ENCODE peak calls at places on chromosomes 11 and 22, in five cellular contexts. N is astrocyte, W is MM.1S, Q is HCT116, I is neuronal stem cell. T is an unnamed sample.

GRCh38 chr22:33605201-33605600 is 315.1 kb downstream of the LARGE1 start:
- DNase-seq in N (no peak), I (no peak), Q (no peak), W (no peak), T (no peak)

GRCh38 chr22:48536691-48537591 is 1290.7 kb downstream of the BRD1 start:
- DNase-seq in I (no peak), N (peak; percentile 12), Q (no peak), W (no peak), T (no peak)

GRCh38 chr11:120465921-120466534 is 45.5 kb upstream of the GRIK4 start:
- DNase-seq in Q (no peak), W (no peak), I (no peak), N (no peak), T (no peak)

GRCh38 chr11:82229346-82229745 is 504.3 kb downstream of the FAM181B start:
- DNase-seq in I (no peak), W (peak; percentile 39), N (no peak), Q (no peak), T (no peak)

GRCh38 chr11:128463386-128463829 is 124.0 kb downstream of the ETS1 start:
- DNase-seq in W (no peak), Q (no peak), N (peak; percentile 99), I (no peak), T (no peak)

GRCh38 chr11:71558996-71559395 is 6.4 kb upstream of the KRTAP5-10 start:
- DNase-seq in W (no peak), N (no peak), I (no peak), Q (no peak), T (no peak)

GRCh38 chr11:94131363-94132115 is 2.9 kb downstream of the PANX1 start:
- DNase-seq in N (no peak), Q (no peak), W (no peak), I (no peak), T (no peak)

GRCh38 chr11:64125676-64126075 is 40.2 kb downstream of the MACROD1 start:
- DNase-seq in Q (no peak), N (no peak), W (no peak), I (no peak), T (no peak)

GRCh38 chr11:12114487-12115033 is 4.2 kb downstream of the MICAL2 start:
- DNase-seq in N (peak; percentile 71), Q (no peak), I (no peak), W (no peak), T (no peak)

GRCh38 chr11:112564228-112564955 is 303.7 kb upstream of the PLET1 start:
- DNase-seq in I (no peak), N (peak; percentile 49), Q (no peak), W (no peak), T (peak; percentile 67)

GRCh38 chr11:125147280-125147679 is 17.3 kb upstream of the PKNOX2 start:
- DNase-seq in Q (no peak), W (no peak), N (no peak), I (no peak), T (no peak)

GRCh38 chr22:33923660-33924246 is 3.5 kb upstream of the LARGE1 start:
- DNase-seq in I (peak; percentile 78), W (peak; percentile 82), Q (peak; percentile 27), N (peak; percentile 41), T (peak; percentile 55)

GRCh38 chr11:69383946-69384547 is 90.1 kb downstream of the MYEOV start:
- DNase-seq in N (no peak), W (no peak), I (no peak), Q (no peak), T (no peak)

GRCh38 chr11:1289211-1289935 is 20.1 kb downstream of the TOLLIP start:
- DNase-seq in I (no peak), Q (no peak), W (no peak), N (no peak), T (no peak)

GRCh38 chr22:46466255-46466676 is 71.2 kb downstream of the CELSR1 start:
- DNase-seq in N (no peak), Q (no peak), W (no peak), I (no peak), T (no peak)

GRCh38 chr11:63179446-63180068 is 35.5 kb upstream of the SLC22A24 start:
- DNase-seq in N (no peak), Q (no peak), I (no peak), W (no peak), T (no peak)

GRCh38 chr11:48001438-48002021 is 21.2 kb downstream of the PTPRJ start:
- DNase-seq in N (peak; percentile 83), Q (no peak), I (no peak), W (no peak), T (no peak)

GRCh38 chr11:116930177-116930576 is 92.8 kb upstream of the APOA1 start:
- DNase-seq in W (peak; percentile 57), I (no peak), Q (no peak), N (peak; percentile 32), T (no peak)

GRCh38 chr22:25060522-25061071 is 108.1 kb downstream of the KIAA1671 start:
- DNase-seq in N (no peak), W (no peak), I (no peak), Q (no peak), T (no peak)

GRCh38 chr22:39176673-39177455 is 24.4 kb upstream of the CBX7 start:
- DNase-seq in Q (no peak), I (no peak), N (no peak), W (no peak), T (no peak)

GRCh38 chr11:115244314-115244713 is 259.9 kb downstream of the CADM1 start:
- DNase-seq in N (peak; percentile 42), I (no peak), W (no peak), Q (no peak), T (no peak)

GRCh38 chr11:120134931-120135228 is 3.0 kb downstream of the TRIM29 start:
- DNase-seq in N (no peak), Q (no peak), I (no peak), W (no peak), T (no peak)

GRCh38 chr11:6319879-6320410 is 356 bp downstream of the CAVIN3 start:
- DNase-seq in I (peak; percentile 71), Q (peak; percentile 76), N (peak; percentile 88), W (no peak), T (peak; percentile 82)

GRCh38 chr22:39532215-39533071 is at the start of gene RPS19BP1:
- DNase-seq in I (peak; percentile 99), Q (peak; percentile 99), W (peak; percentile 100), N (peak; percentile 99), T (peak; percentile 100)

GRCh38 chr11:43984519-43985385 is 42.3 kb downstream of the C11orf96 start:
- DNase-seq in Q (no peak), W (no peak), I (no peak), N (no peak), T (no peak)

DNA sequence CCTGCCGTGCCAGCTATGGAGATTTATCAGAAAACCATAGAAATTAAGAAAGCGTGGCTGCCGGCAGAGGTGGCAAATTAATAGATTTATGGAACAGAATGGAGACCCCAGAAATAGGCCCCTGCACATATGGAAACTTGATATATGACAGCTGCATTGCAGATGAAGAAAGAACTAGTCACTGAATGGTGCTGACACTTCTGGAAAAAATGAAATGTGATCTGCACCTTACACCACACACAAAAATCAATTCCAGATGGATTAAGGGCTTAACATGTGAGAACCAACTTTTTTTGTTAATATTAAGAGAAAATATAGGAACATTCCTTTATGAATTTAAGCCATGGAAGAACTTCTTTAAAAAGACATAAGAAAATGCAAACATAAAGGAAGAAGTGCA is 40.2 kb upstream of the TSKU start:
- DNase-seq in W (no peak), N (no peak), Q (no peak), I (no peak), T (no peak)
- H3K4me3 ChIP-seq in W (no peak overlapping the region), N (no peak overlapping the region), Q (no peak overlapping the region), I (no peak overlapping the region), T (no peak overlapping the region)

GRCh38 chr11:9025101-9025850 is 21.5 kb upstream of the NRIP3 start:
- DNase-seq in N (no peak), W (no peak), Q (no peak), I (no peak), T (no peak)
- H3K4me2 ChIP-seq in N (no peak overlapping the region), W (no peak overlapping the region), Q (no peak overlapping the region), I (no peak overlapping the region), T (no peak overlapping the region)

DNA sequence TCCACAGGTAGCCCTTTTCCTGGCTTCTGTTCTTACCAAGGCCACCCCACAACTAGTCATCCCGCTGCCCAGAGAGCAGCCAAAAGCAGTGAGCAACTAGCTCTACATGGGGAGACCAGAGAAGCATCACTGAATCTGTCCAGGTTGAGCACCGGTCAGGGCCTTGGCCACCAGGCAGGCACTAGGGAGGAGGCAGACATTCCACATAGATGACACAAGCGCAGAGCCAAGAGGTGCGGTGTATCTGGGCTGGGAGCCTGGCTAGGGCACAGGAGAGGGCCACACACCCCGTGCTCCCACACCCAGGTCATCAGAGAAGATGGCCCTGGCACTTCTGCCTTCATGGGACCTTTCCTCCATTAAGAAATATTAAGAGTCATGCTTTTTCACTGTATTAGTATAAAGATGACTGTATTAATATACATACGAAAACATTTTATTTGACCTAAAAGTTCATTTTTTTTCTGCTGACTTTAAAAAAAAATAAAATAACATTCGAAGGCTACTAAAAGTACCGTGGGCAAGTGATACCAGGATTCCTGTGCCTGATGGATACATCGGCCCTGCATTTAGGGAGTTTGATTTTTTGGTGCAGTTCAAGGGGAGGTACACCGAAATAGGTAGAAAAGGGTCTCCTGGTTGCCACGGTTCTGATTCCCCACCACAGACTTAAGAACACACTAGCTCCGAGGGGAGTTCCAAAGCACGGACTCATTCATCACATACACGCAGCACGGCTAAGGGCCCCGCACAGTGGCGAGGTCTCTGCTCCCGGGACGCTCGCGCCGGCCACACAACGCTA is 1.2 kb downstream of the DGCR2 start:
- DNase-seq in N (peak; percentile 49), W (no peak), Q (peak; percentile 27), I (no peak), T (peak; percentile 78)
- H3K4me3 ChIP-seq in N (peak overlapping the region; percentile 79), W (peak overlapping the region; percentile 99), Q (peak overlapping the region; percentile 95), I (peak overlapping the region; percentile 99), T (peak overlapping the region; percentile 82)

DNA sequence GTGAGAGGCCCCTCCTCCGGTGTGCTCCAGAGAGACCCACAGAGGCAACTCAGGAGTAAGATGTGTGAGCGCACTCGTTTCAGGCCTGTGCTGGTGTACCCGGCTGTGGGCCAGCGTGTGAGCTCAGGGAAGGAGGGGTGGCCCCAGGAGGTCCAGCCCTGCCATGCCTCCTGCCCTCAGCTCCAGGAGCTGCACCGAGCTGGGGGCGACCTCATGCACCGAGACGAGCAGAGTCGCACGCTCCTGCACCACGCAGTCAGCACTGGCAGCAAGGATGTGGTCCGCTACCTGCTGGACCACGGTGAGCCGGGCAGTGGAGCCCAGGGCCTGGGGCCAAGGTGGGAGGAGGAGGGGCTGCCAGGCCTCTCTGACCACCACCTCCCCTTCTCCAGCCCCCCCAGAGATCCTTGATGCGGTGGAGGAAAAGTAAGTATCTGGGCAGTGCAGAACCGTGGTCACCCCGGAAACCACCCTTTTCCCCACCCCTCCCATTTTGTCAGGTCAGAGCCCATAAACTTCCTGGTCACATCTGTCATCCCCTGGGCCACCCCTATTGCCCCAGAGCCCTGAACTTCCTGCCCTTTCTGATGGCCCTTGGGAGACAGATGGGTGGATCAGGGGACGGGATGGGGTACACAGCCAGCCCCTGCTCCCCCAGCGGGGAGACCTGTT is 2.5 kb upstream of the MDK start:
- DNase-seq in Q (no peak), I (no peak), W (no peak), N (no peak), T (no peak)
- H3K4me2 ChIP-seq in Q (no peak overlapping the region), I (no peak overlapping the region), W (no peak overlapping the region), N (no peak overlapping the region), T (no peak overlapping the region)

GRCh38 chr11:85718991-85719807 is 33.2 kb upstream of the CCDC89 start:
- DNase-seq in W (no peak), N (peak; percentile 100), I (peak; percentile 64), Q (peak; percentile 82), T (peak; percentile 34)
- H3K4me3 ChIP-seq in W (no peak overlapping the region), N (peak overlapping the region; percentile 65), I (peak overlapping the region; percentile 48), Q (peak overlapping the region; percentile 26), T (no peak overlapping the region)

GRCh38 chr11:103465555-103466140 is 356.4 kb downstream of the DYNC2H1 start:
- DNase-seq in Q (no peak), N (no peak), I (no peak), W (peak; percentile 5), T (no peak)
- H3K4me2 ChIP-seq in Q (no peak overlapping the region), N (no peak overlapping the region), I (no peak overlapping the region), W (no peak overlapping the region), T (no peak overlapping the region)

GRCh38 chr22:50199836-50200332 is 927 bp upstream of the SELENOO start:
- DNase-seq in Q (no peak), I (no peak), N (no peak), W (no peak), T (no peak)
- H3K4me3 ChIP-seq in Q (peak overlapping the region; percentile 65), I (peak overlapping the region; percentile 81), N (peak overlapping the region; percentile 66), W (peak overlapping the region; percentile 68), T (peak overlapping the region; percentile 89)

T was measured in PC-9.